ENCODE peak calls at places on chromosomes 16 and 17, in four cellular contexts. P is NB4, T is gastrocnemius medialis, E is stomach. M is an unnamed sample.

GRCh38 chr17:5355416-5356129 is 63.9 kb downstream of the NUP88 start:
- DNase-seq in P (no peak), T (peak; percentile 22), E (no peak), M (no peak)

GRCh38 chr16:77736879-77737278 is 14.6 kb downstream of the NUDT7 start:
- DNase-seq in P (peak; percentile 29), T (no peak), E (no peak), M (no peak)

GRCh38 chr17:41539071-41539492 is 11.0 kb upstream of the KRT19 start:
- DNase-seq in P (no peak), T (no peak), E (no peak), M (no peak)

GRCh38 chr16:20291807-20292206 is 35.5 kb downstream of the GP2 start:
- DNase-seq in P (no peak), T (no peak), E (no peak), M (no peak)

GRCh38 chr16:30088832-30089624 is 2.7 kb downstream of the TBX6 start:
- DNase-seq in P (no peak), T (no peak), E (no peak), M (no peak)

GRCh38 chr16:54928421-54929089 is 2.1 kb upstream of the IRX5 start:
- DNase-seq in P (peak; percentile 86), T (peak; percentile 31), E (peak; percentile 77), M (peak; percentile 93)

GRCh38 chr17:77733576-77734296 is 224.8 kb upstream of the TNRC6C start:
- DNase-seq in P (no peak), T (no peak), E (no peak), M (no peak)

GRCh38 chr16:3838600-3839401 is 41.7 kb downstream of the CREBBP start:
- DNase-seq in P (no peak), T (no peak), E (no peak), M (no peak)

GRCh38 chr17:51045616-51046526 is 74.8 kb downstream of the SPAG9 start:
- DNase-seq in P (no peak), T (no peak), E (no peak), M (no peak)

GRCh38 chr17:44310612-44311376 is 2.4 kb downstream of the RUNDC3A start:
- DNase-seq in P (no peak), T (no peak), E (no peak), M (no peak)

GRCh38 chr16:22890976-22891375 is 77.0 kb downstream of the HS3ST2 start:
- DNase-seq in P (no peak), T (no peak), E (no peak), M (no peak)

GRCh38 chr16:85610059-85610445 is 3.1 kb upstream of the GSE1 start:
- DNase-seq in P (no peak), T (peak; percentile 35), E (peak; percentile 51), M (no peak)

GRCh38 chr17:2777242-2777867 is 18.9 kb upstream of the RAP1GAP2 start:
- DNase-seq in P (no peak), T (no peak), E (no peak), M (no peak)

GRCh38 chr16:1019234-1019933 is 37.8 kb downstream of the SOX8 start:
- DNase-seq in P (no peak), T (peak; percentile 28), E (no peak), M (no peak)

GRCh38 chr16:81456523-81457325 is 12.1 kb downstream of the CMIP start:
- DNase-seq in P (no peak), T (no peak), E (peak; percentile 44), M (no peak)

GRCh38 chr17:50169121-50169764 is 3.4 kb downstream of the SGCA start:
- DNase-seq in P (peak; percentile 76), T (no peak), E (no peak), M (peak; percentile 76)

GRCh38 chr16:68265078-68265925 is 976 bp downstream of the SLC7A6 start:
- DNase-seq in P (peak; percentile 87), T (peak; percentile 91), E (peak; percentile 70), M (peak; percentile 69)

GRCh38 chr17:40596261-40596919 is 31.1 kb upstream of the CCR7 start:
- DNase-seq in P (peak; percentile 32), T (no peak), E (no peak), M (peak; percentile 28)

GRCh38 chr16:10780628-10781027 is 37.0 kb downstream of the NUBP1 start:
- DNase-seq in P (no peak), T (no peak), E (no peak), M (no peak)

GRCh38 chr16:11857161-11857560 is 5.8 kb upstream of the RSL1D1 start:
- DNase-seq in P (no peak), T (peak; percentile 41), E (no peak), M (no peak)

GRCh38 chr17:31494259-31495048 is 103.0 kb downstream of the RAB11FIP4 start:
- DNase-seq in P (peak; percentile 87), T (no peak), E (peak; percentile 44), M (no peak)

GRCh38 chr17:31269597-31269996 is 27.4 kb downstream of the OMG start:
- DNase-seq in P (no peak), T (no peak), E (no peak), M (no peak)

GRCh38 chr17:76262732-76263344 is 2.3 kb upstream of the UBALD2 start:
- DNase-seq in P (peak; percentile 80), T (peak; percentile 74), E (peak; percentile 80), M (no peak)

GRCh38 chr17:62998665-62999393 is 32.8 kb downstream of the TANC2 start:
- DNase-seq in P (peak; percentile 7), T (no peak), E (no peak), M (no peak)

GRCh38 chr16:85483424-85483823 is 129.7 kb upstream of the GSE1 start:
- DNase-seq in P (no peak), T (no peak), E (no peak), M (no peak)

GRCh38 chr17:77132411-77133086 is 8.2 kb upstream of the SEC14L1 start:
- DNase-seq in P (no peak), T (no peak), E (no peak), M (no peak)

GRCh38 chr17:7382901-7383300 is 2.0 kb downstream of the TNK1 start:
- DNase-seq in P (no peak), T (no peak), E (no peak), M (no peak)

GRCh38 chr16:81237282-81237681 is 1.2 kb upstream of the BCO1 start:
- DNase-seq in P (no peak), T (peak; percentile 87), E (peak; percentile 89), M (no peak)

GRCh38 chr17:61412860-61413653 is 13.4 kb downstream of the TBX2 start:
- DNase-seq in P (no peak), T (peak; percentile 15), E (no peak), M (no peak)

GRCh38 chr16:24074574-24074973 is 181.6 kb upstream of the CACNG3 start:
- DNase-seq in P (no peak), T (no peak), E (no peak), M (no peak)

GRCh38 chr17:61251939-61252865 is 147.4 kb upstream of the TBX2 start:
- DNase-seq in P (peak; percentile 95), T (peak; percentile 76), E (peak; percentile 76), M (no peak)

GRCh38 chr17:72931163-72931562 is 161.3 kb downstream of the SLC39A11 start:
- DNase-seq in P (peak; percentile 10), T (no peak), E (no peak), M (no peak)

GRCh38 chr16:1152651-1153259 is at the start of gene CACNA1H:
- DNase-seq in P (no peak), T (no peak), E (no peak), M (peak; percentile 42)

GRCh38 chr16:14401839-14402115 is 228.3 kb downstream of the PARN start:
- DNase-seq in P (no peak), T (no peak), E (no peak), M (no peak)

DNA sequence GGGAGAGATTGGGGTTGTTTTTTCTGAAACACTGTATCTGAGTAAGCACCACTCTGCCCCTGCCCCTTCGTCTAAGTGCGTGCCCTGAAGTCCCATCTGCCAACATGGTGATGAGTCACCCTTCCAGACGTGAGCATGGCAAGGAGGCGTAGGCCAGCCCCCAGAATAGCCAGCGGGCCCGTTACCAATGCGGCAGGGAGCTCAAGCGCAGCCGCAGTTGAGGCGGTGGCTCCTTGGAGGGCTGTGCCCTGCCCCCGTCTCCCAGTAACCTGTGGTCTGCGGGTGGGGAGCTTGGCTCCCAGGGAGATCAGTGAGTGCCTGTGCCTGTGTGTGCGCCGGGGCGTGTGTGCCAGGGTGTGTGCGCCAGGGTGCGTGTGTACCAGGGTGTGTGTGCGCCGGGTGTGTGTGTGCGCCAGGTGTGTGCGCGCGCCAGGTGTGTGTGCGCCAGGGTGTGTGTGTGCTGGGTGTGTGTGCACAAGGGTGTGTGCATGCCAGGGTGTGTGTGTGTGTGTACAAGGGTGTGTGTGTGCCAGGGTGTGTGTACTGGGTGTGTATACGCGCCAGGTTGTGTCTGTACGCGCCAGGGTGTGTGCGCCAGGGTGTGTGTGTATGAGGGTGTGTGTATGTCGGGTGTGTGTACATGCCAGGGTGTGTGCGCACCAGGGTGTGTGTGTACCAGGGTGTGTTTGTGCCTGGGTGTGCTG is 98.6 kb upstream of the CHMP6 start:
- DNase-seq in P (peak; percentile 86), T (peak; percentile 91), E (no peak), M (no peak)
- TF ChIP-seq POLR2A in P (no peak), T (no peak), E (no peak), M (no peak)

GRCh38 chr17:17325816-17326215 is 22.6 kb downstream of the NT5M start:
- DNase-seq in P (no peak), T (no peak), E (no peak), M (no peak)

GRCh38 chr17:17324616-17325015 is 21.4 kb downstream of the NT5M start:
- DNase-seq in P (no peak), T (no peak), E (no peak), M (no peak)

GRCh38 chr17:17326275-17326875 is 23.2 kb downstream of the NT5M start:
- DNase-seq in P (no peak), T (no peak), E (no peak), M (no peak)

GRCh38 chr17:17325228-17325627 is 22.1 kb downstream of the NT5M start:
- DNase-seq in P (no peak), T (peak; percentile 84), E (no peak), M (no peak)

DNA sequence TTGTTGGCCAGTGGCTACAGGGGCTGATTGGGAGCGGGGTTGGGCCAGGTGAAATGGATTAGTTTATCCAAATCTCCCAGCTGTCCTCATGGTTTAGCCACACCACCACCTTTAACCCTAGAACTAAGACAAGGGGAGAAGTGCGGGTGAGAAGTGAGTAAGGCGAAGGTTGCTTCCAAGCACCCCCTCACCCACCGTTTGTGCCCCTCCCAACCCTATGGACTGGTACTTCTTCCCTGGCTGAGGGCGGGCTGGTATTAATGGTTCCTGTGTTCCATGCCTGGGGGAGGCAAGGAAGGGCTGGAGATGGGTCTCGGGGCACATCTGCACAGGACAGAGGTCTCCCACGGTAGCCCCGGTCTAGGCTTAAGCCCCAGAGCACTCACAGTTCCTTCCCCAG is 25.1 kb downstream of the NT5M start:
- DNase-seq in P (no peak), T (no peak), E (no peak), M (no peak)
- TF ChIP-seq POLR2A in P (no peak), T (no peak), E (no peak), M (no peak)

DNA sequence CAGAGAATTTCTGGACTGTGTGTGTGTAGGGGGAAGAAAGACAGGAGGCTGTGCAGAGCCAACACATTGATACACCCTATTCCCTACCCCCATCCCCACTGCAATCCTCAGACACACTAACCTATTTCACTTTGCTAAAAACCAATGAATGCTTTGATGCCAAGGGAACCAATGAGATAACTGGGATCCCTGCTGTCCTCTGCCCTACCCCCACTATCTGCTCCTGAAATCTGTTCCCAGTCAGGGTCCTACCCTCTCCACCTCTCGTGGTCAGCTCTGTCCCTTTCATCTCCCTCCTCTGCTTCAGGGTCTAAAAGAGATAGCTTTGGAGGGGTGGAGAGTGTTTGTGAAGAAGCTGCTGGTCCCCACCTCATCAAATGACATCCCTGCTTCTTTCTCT is 19.1 kb upstream of the SP6 start:
- DNase-seq in P (no peak), T (no peak), E (no peak), M (no peak)
- TF ChIP-seq POLR2A in P (no peak), T (no peak), E (no peak), M (no peak)

GRCh38 chr17:29175349-29175748 is 4.8 kb downstream of the MYO18A start:
- DNase-seq in P (no peak), T (no peak), E (no peak), M (no peak)
- TF ChIP-seq POLR2A in P (no peak), T (no peak), E (no peak), M (no peak)